ENCODE peak calls at places on chromosome 15, in four cellular contexts. X is K562, U is GM12878, N is H1. Q is an unnamed sample.

GRCh38 chr15:85865070-85865684 is 70.5 kb upstream of the KLHL25 start:
- DNase-seq in X (peak; percentile 38), U (no peak), N (peak; percentile 66), Q (peak; percentile 11)

GRCh38 chr15:66163553-66163952 is 90.0 kb downstream of the MEGF11 start:
- DNase-seq in X (no peak), U (no peak), N (no peak), Q (no peak)

GRCh38 chr15:55197362-55197705 is 593 bp upstream of the RSL24D1 start:
- DNase-seq in X (no peak), U (no peak), N (no peak), Q (no peak)

GRCh38 chr15:92810418-92811138 is 89.5 kb upstream of the CHD2 start:
- DNase-seq in X (peak; percentile 87), U (no peak), N (no peak), Q (no peak)

GRCh38 chr15:83365370-83365938 is 81.0 kb upstream of the BNC1 start:
- DNase-seq in X (no peak), U (no peak), N (peak; percentile 76), Q (no peak)

GRCh38 chr15:65071381-65071811 is 3.6 kb upstream of the RASL12 start:
- DNase-seq in X (no peak), U (no peak), N (no peak), Q (no peak)

GRCh38 chr15:25179673-25180511 is 225.1 kb downstream of the SNRPN start:
- DNase-seq in X (no peak), U (no peak), N (no peak), Q (no peak)

GRCh38 chr15:81940467-81941451 is 105.1 kb downstream of the MEX3B start:
- DNase-seq in X (peak; percentile 43), U (no peak), N (no peak), Q (no peak)

GRCh38 chr15:51759557-51760070 is 8.2 kb downstream of the TMOD2 start:
- DNase-seq in X (peak; percentile 50), U (no peak), N (peak; percentile 52), Q (peak; percentile 6)

GRCh38 chr15:86634992-86635608 is 555.4 kb downstream of the AGBL1 start:
- DNase-seq in X (no peak), U (no peak), N (no peak), Q (no peak)

GRCh38 chr15:43918717-43919116 is 91.9 kb downstream of the WDR76 start:
- DNase-seq in X (no peak), U (no peak), N (no peak), Q (no peak)

GRCh38 chr15:38041576-38041975 is 107.1 kb downstream of the TMCO5A start:
- DNase-seq in X (no peak), U (no peak), N (no peak), Q (no peak)

GRCh38 chr15:62502451-62502850 is 337.4 kb upstream of the C2CD4B start:
- DNase-seq in X (no peak), U (no peak), N (no peak), Q (no peak)

GRCh38 chr15:62500325-62500724 is 335.2 kb upstream of the C2CD4B start:
- DNase-seq in X (no peak), U (no peak), N (no peak), Q (peak; percentile 79)

GRCh38 chr15:62506217-62506805 is 341.2 kb upstream of the C2CD4B start:
- DNase-seq in X (no peak), U (no peak), N (no peak), Q (peak; percentile 78)

GRCh38 chr15:62505761-62506160 is 340.7 kb upstream of the C2CD4B start:
- DNase-seq in X (no peak), U (no peak), N (no peak), Q (no peak)

DNA sequence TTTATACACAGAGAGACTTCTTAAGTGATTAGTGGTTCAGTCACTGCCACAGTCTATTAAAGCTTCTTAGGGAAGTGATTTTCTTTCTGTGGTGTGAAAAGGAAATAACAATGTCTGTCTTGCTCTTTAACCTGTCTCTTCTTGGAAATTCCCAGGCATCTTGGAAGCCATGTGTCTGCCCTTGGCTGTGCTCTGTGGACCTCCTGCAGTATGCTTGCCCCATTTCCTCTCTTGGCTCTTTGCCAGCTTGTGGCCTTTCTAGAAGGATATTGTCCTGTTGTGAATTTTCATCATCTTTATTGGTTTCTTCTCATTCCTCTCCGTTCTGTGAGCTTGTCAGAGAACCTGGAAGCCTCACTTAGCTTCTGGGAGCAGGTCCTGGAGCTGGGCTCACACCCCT is 338.4 kb upstream of the C2CD4B start:
- DNase-seq in X (peak; percentile 2), U (no peak), N (no peak), Q (no peak)
- TF ChIP-seq ATF2 in X (no peak), U (no peak), N (no peak), Q (no peak)

GRCh38 chr15:63678383-63678782 is 81.2 kb downstream of the FBXL22 start:
- DNase-seq in X (no peak), U (no peak), N (no peak), Q (no peak)
- TF ChIP-seq SRF in X (no peak), U (no peak), N (no peak), Q (no peak)

GRCh38 chr15:98682992-98683701 is 34.8 kb downstream of the IGF1R start:
- DNase-seq in X (no peak), U (no peak), N (no peak), Q (no peak)
- TF ChIP-seq ATF2 in X (no peak), U (no peak), N (no peak), Q (no peak)

GRCh38 chr15:28096720-28097431 is 2.2 kb downstream of the OCA2 start:
- DNase-seq in X (no peak), U (no peak), N (peak; percentile 64), Q (no peak)

GRCh38 chr15:28098766-28099554 is at the start of gene OCA2:
- DNase-seq in X (peak; percentile 85), U (no peak), N (peak; percentile 99), Q (peak; percentile 51)

GRCh38 chr15:28099555-28100140 is 533 bp upstream of the OCA2 start:
- DNase-seq in X (no peak), U (no peak), N (no peak), Q (no peak)

GRCh38 chr15:28097656-28098359 is 1.3 kb downstream of the OCA2 start:
- DNase-seq in X (no peak), U (no peak), N (no peak), Q (no peak)

DNA sequence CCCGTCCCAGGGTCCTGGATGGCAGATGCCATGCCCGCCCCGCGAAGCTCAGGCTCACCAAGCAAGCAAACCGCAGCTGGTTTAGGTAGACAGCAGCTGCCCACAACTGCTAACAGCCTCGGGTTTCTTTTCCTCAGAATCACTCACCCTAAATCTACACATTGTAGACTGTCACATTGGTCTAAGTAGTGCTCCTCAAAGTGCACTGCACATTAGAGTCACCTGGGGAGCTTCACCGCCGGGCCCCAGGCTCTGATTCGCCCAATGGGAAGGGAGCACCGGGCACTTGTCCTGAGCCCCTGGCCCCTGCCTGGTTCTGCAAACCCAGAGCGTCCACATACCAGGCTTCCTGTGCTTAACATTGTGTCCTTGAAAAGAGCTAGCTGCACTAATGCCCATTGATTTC is 752 bp downstream of the OCA2 start:
- DNase-seq in X (no peak), U (no peak), N (no peak), Q (no peak)
- TF ChIP-seq SRF in X (no peak), U (no peak), N (no peak), Q (no peak)

DNA sequence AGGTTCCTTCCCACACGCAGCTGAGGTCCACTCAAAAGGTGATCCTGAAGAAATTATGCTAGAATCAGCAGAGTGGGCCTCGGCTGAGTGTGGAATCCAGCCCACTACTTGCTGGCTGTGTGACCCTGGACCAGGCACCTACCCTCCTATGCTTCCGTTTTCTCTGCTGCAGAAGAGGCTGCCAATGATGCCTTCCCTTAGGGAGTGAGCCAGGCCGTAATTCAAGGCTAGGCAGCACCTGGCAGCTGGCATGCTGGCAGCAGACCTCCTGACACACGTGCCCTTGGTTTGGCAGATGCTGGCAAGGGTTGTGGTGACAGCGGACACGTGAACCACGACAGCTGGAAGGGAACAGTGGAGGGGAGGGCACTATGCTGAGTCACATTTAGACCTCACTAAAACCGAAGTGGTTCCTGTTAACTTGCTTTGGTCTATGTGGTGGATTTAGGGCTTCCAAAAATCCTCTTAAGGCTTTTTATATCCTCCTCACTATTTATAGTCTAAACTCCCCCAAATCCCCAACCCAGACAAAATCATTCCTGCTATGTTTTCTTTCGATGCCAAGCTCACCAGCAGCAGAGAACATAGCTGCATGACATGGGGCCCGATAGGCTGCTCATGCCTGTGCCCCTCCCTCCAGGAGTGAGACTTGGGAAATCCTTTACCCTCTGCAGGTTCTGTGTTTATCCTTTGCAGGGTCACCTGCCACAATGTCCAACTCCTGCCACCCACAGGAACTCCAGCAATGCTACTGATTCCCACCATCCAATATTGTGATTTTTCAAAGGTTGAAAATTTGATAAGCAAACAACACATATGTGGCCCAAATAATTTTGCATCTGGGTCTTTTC is 10.6 kb upstream of the PCSK6 start:
- DNase-seq in X (no peak), U (peak; percentile 24), N (peak; percentile 28), Q (no peak)
- TF ChIP-seq ATF2 in X (no peak), U (peak; percentile 22), N (no peak), Q (no peak)

DNA sequence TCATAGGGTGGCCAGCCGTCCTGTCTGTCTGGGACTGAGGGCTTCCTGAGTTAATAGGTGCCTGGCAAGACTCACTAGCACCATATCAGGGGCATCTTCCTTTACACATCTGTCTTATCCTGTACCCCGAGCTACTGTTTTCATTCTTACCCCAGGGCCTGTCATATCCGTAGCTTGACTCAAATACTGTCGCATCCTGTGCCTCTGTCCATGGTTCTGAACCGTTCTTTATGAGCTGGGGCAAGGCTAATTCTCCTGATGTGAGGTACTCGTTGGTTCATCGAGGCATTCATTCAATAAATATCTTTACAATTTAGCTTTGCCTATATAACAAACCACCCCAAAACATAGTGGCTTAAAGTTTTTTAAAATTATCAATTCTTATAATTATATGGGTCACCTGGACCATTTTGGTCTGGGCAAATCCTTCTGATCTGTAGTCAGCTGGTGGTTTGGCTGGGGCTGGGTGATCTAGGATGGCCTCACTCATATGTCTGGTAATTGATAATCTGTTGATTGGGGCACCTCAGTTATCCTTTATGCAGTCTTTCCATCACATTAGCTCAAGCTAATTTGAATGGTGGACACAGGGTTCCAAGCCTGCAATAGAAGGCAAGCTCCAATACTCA is 121.2 kb downstream of the TLE3 start:
- DNase-seq in X (peak; percentile 53), U (no peak), N (peak; percentile 70), Q (peak; percentile 21)
- TF ChIP-seq SRF in X (no peak), U (no peak), N (no peak), Q (no peak)

GRCh38 chr15:40844543-40844981 is 714 bp downstream of the SPINT1 start:
- DNase-seq in X (no peak), U (no peak), N (no peak), Q (no peak)
- TF ChIP-seq ATF2 in X (no peak), U (no peak), N (peak; percentile 5), Q (no peak)

Q was measured in HepG2.